ENCODE peak calls at places on chromosomes 6 and 20, in four cellular contexts. J is mesendoderm, M is H9, N is H1. Z is an unnamed sample.

GRCh38 chr6:43800746-43801488 is 30.9 kb downstream of the VEGFA start:
- DNase-seq in J (no peak), M (no peak), N (no peak), Z (no peak)

GRCh38 chr20:17500826-17501225 is 30.4 kb downstream of the BFSP1 start:
- DNase-seq in N (no peak), J (no peak), M (peak), Z (no peak)

GRCh38 chr6:39077882-39078594 is 29.5 kb downstream of the GLP1R start:
- DNase-seq in M (peak), J (no peak), N (no peak), Z (no peak)

GRCh38 chr6:135310291-135310690 is 129.2 kb downstream of the MYB start:
- DNase-seq in J (no peak), M (no peak), N (no peak), Z (no peak)

GRCh38 chr20:654427-654770 is 1.4 kb upstream of the SRXN1 start:
- DNase-seq in N (no peak), M (no peak), J (no peak), Z (no peak)

GRCh38 chr6:85669735-85670194 is 27.1 kb upstream of the SYNCRIP start:
- DNase-seq in J (peak), N (peak), M (peak), Z (peak)

GRCh38 chr6:24932832-24933231 is 2.9 kb downstream of the RIPOR2 start:
- DNase-seq in N (no peak), J (no peak), M (no peak), Z (no peak)

GRCh38 chr6:121856296-121856695 is 420.9 kb downstream of the GJA1 start:
- DNase-seq in J (no peak), M (no peak), N (no peak), Z (peak)

GRCh38 chr6:90003069-90003800 is 109.0 kb downstream of the GJA10 start:
- DNase-seq in M (no peak), J (no peak), N (no peak), Z (no peak)

GRCh38 chr20:35301426-35301825 is 9.2 kb upstream of the FAM83C start:
- DNase-seq in M (no peak), N (no peak), J (no peak), Z (peak)

GRCh38 chr6:165013701-165014100 is 295.7 kb downstream of the C6orf118 start:
- DNase-seq in J (no peak), N (no peak), M (no peak), Z (no peak)

GRCh38 chr20:48850681-48851299 is 23.0 kb upstream of the PREX1 start:
- DNase-seq in N (no peak), M (no peak), J (no peak), Z (no peak)

GRCh38 chr20:3166913-3167342 is 6.4 kb downstream of the LZTS3 start:
- DNase-seq in M (no peak), N (no peak), J (no peak), Z (no peak)

GRCh38 chr6:130033999-130034814 is 15.8 kb downstream of the L3MBTL3 start:
- DNase-seq in M (no peak), J (no peak), N (no peak), Z (peak)

GRCh38 chr6:6246539-6246938 is 73.9 kb downstream of the F13A1 start:
- DNase-seq in N (no peak), J (no peak), M (no peak), Z (no peak)

GRCh38 chr20:62792940-62793756 is 3.1 kb upstream of the MRGBP start:
- DNase-seq in J (no peak), M (peak), N (no peak), Z (no peak)

GRCh38 chr6:158730175-158730907 is 80.5 kb downstream of the SYTL3 start:
- DNase-seq in J (peak), M (peak), N (peak), Z (no peak)

GRCh38 chr6:42171813-42172595 is 1.2 kb upstream of the GUCA1A start:
- DNase-seq in M (no peak), J (no peak), N (no peak), Z (no peak)

GRCh38 chr20:42735539-42735938 is 454.2 kb downstream of the PTPRT start:
- DNase-seq in M (no peak), J (no peak), N (no peak), Z (no peak)
- H3K56ac ChIP-seq in M (no peak), J (no peak), N (no peak), Z (no peak)

GRCh38 chr20:49989234-49990065 is 6.7 kb downstream of the SNAI1 start:
- DNase-seq in M (no peak), N (peak), J (peak), Z (peak)

GRCh38 chr20:49990310-49990720 is 7.5 kb downstream of the SNAI1 start:
- DNase-seq in N (no peak), M (no peak), J (peak), Z (no peak)

GRCh38 chr20:49986049-49986448 is 3.3 kb downstream of the SNAI1 start:
- DNase-seq in J (no peak), M (no peak), N (no peak), Z (no peak)

GRCh38 chr20:49987015-49987867 is 4.5 kb downstream of the SNAI1 start:
- DNase-seq in N (no peak), J (peak), M (no peak), Z (peak)

DNA sequence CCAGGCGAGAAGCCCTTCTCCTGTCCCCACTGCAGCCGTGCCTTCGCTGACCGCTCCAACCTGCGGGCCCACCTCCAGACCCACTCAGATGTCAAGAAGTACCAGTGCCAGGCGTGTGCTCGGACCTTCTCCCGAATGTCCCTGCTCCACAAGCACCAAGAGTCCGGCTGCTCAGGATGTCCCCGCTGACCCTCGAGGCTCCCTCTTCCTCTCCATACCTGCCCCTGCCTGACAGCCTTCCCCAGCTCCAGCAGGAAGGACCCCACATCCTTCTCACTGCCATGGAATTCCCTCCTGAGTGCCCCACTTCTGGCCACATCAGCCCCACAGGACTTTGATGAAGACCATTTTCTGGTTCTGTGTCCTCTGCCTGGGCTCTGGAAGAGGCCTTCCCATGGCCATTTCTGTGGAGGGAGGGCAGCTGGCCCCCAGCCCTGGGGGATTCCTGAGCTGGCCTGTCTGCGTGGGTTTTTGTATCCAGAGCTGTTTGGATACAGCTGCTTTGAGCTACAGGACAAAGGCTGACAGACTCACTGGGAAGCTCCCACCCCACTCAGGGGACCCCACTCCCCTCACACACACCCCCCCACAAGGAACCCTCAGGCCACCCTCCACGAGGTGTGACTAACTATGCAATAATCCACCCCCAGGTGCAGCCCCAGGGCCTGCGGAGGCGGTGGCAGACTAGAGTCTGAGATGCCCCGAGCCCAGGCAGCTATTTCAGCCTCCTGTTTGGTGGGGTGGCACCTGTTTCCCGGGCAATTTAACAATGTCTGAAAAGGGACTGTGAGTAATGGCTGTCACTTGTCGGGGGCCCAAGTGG is 5.3 kb downstream of the SNAI1 start:
- DNase-seq in J (no peak), N (no peak), M (no peak), Z (peak)
- H3K27ac ChIP-seq in J (peak), N (no peak), M (no peak), Z (peak)

DNA sequence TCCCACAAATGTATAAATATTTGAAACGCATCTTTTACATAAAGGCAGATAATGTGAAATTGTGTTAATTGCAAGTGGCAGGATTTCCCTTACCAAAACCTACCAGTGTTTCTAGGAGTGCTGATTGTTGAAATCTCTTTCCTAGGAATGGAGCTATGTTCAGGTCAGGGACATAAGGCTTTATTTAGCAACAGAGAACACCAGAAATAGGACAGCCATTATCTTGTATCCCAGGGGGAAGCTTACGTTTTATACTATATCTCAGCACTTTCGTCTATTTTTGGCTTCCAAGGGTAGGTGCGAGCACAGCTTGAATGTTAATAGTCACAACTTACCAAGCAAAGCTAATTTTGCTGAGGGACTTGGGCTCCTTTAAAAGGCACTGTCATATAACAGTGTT is 94.1 kb downstream of the SYCP2 start:
- DNase-seq in J (no peak), M (no peak), N (no peak), Z (no peak)
- H3K56ac ChIP-seq in J (no peak), M (no peak), N (no peak), Z (no peak)

GRCh38 chr20:53712212-53712977 is 118.8 kb upstream of the ZNF217 start:
- DNase-seq in J (no peak), N (peak), M (no peak), Z (no peak)

GRCh38 chr20:53713328-53714056 is 119.9 kb upstream of the ZNF217 start:
- DNase-seq in J (peak), M (peak), N (peak), Z (no peak)

GRCh38 chr20:53708129-53708968 is 114.7 kb upstream of the ZNF217 start:
- DNase-seq in J (no peak), N (no peak), M (no peak), Z (peak)

GRCh38 chr20:53714524-53714923 is 120.9 kb upstream of the ZNF217 start:
- DNase-seq in M (no peak), J (no peak), N (no peak), Z (no peak)

GRCh38 chr20:53711333-53712211 is 117.9 kb upstream of the ZNF217 start:
- DNase-seq in N (no peak), J (no peak), M (no peak), Z (no peak)
- H3K27ac ChIP-seq in N (peak), J (no peak), M (peak), Z (no peak)

DNA sequence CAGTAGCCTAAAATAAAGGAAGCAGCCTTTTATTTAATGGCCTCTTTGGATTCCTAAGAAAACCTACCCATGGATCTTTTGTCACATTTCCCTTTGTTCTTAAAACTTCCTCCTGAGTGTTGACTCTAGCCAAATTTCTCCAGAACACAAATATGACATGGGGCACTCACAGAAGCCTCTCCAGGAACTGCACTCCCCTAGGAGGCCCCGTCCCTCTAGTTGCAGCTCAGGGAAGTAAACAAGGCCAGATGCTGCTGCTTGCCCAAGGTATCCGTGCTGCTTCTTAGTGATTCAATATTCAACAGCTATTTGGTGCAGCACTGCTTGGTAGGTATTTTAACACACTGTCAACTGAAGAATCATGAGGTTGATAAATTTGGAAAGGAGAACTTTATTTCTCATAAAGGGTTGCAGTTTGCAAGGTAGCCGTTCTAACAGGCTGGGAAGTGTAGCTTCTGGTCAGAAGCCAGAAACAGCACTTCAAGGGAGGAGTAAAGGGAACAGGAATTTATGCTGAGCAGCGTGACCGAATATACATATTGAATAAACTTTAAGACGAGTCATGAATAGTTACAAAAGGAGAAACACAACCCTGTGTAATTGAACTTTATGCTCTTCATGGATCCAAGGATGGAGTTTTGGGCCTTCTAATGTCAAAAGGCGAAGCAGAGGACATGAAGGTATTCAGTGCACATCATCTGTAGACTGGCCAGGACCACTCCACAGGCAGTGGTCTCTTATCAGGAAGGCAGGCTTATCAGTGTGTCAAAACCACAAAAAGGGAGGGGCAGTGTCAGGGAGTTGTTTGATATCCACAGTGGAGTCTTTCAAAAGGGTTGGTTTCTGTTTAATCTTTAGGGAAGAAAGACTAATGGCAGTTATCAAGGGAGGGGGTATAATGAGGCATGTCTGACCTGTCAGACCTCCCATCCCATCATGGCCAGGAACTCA is 63.3 kb downstream of the CD24 start:
- DNase-seq in J (peak), N (no peak), M (no peak), Z (no peak)
- H3K56ac ChIP-seq in J (no peak), N (no peak), M (no peak), Z (no peak)

Z was measured in IMR-90.